ENCODE peak calls at places on chromosomes 7 and 10, in nine cellular contexts. D is HL-60, X is A549, Y is GM23338, A is K562, H is HCT116, G is HepG2, U is SK-N-SH, S is GM12878. N is an unnamed sample.

GRCh38 chr10:132449051-132449825 is 52.2 kb downstream of the PWWP2B start:
- DNase-seq in D (peak), G (no peak), A (no peak), Y (no peak), U (peak), H (no peak), S (no peak), X (peak), N (no peak)

GRCh38 chr10:3538850-3539531 is 246.0 kb downstream of the KLF6 start:
- DNase-seq in G (no peak), X (peak), H (no peak), Y (no peak), U (no peak), S (no peak), A (peak), D (no peak), N (no peak)

GRCh38 chr7:26649388-26649787 is 215.0 kb downstream of the SKAP2 start:
- DNase-seq in Y (no peak), G (no peak), U (no peak), X (no peak), A (no peak), S (no peak), H (no peak), D (no peak), N (no peak)

GRCh38 chr10:84613336-84614021 is 285.1 kb downstream of the CCSER2 start:
- DNase-seq in G (peak), X (peak), S (no peak), A (peak), H (peak), U (peak), Y (peak), D (peak), N (peak)

GRCh38 chr10:128065881-128066534 is 60.2 kb downstream of the MKI67 start:
- DNase-seq in X (no peak), H (no peak), Y (no peak), S (no peak), G (no peak), A (no peak), U (no peak), D (no peak), N (no peak)

GRCh38 chr10:43390333-43390732 is 18.7 kb downstream of the HNRNPF start:
- DNase-seq in X (no peak), H (no peak), S (no peak), G (no peak), A (no peak), Y (no peak), U (no peak), D (no peak), N (no peak)

GRCh38 chr10:34655286-34656170 is 159.6 kb downstream of the PARD3 start:
- DNase-seq in D (peak), Y (peak), S (no peak), U (peak), X (peak), H (peak), A (peak), G (peak), N (peak)

GRCh38 chr7:4834601-4835397 is 27.0 kb downstream of the PAPOLB start:
- DNase-seq in U (no peak), H (no peak), D (no peak), A (no peak), Y (no peak), G (no peak), S (no peak), X (no peak), N (no peak)

GRCh38 chr10:84548869-84549268 is 220.5 kb downstream of the CCSER2 start:
- DNase-seq in X (no peak), Y (peak), G (no peak), D (no peak), S (no peak), U (no peak), H (no peak), A (no peak), N (no peak)

GRCh38 chr10:60654813-60655464 is 123.3 kb upstream of the CDK1 start:
- DNase-seq in Y (no peak), G (no peak), A (no peak), X (peak), S (no peak), H (peak), U (no peak), D (no peak), N (peak)

GRCh38 chr7:98286093-98286525 is 4.6 kb downstream of the BRI3 start:
- DNase-seq in S (no peak), X (peak), H (peak), G (peak), A (no peak), U (peak), D (peak), Y (no peak), N (no peak)

GRCh38 chr7:95396136-95397032 is at the start of gene PON3:
- DNase-seq in U (no peak), S (no peak), G (peak), H (peak), Y (peak), D (no peak), X (peak), A (peak), N (peak)

GRCh38 chr10:116254422-116255152 is 18.4 kb downstream of the GFRA1 start:
- DNase-seq in Y (peak), G (no peak), H (no peak), S (no peak), D (no peak), U (no peak), A (no peak), X (no peak), N (no peak)

GRCh38 chr10:80493482-80494021 is 39.4 kb downstream of the TSPAN14 start:
- DNase-seq in G (peak), U (no peak), H (no peak), A (no peak), D (peak), Y (no peak), S (no peak), X (peak), N (no peak)

GRCh38 chr7:100694196-100694745 is at the start of gene GIGYF1:
- DNase-seq in G (peak), D (peak), X (peak), H (no peak), S (no peak), Y (peak), U (peak), A (peak), N (no peak)

GRCh38 chr7:47724335-47724982 is 142.5 kb upstream of the TNS3 start:
- DNase-seq in D (no peak), A (no peak), G (peak), U (no peak), X (peak), Y (peak), H (no peak), S (no peak), N (no peak)

GRCh38 chr7:115221484-115221883 is 299.6 kb downstream of the MDFIC start:
- DNase-seq in D (no peak), Y (no peak), H (no peak), A (no peak), X (no peak), U (no peak), G (no peak), S (no peak), N (no peak)

GRCh38 chr7:26293569-26294308 is 2.1 kb downstream of the SNX10 start:
- DNase-seq in H (no peak), Y (no peak), A (no peak), G (no peak), S (peak), X (no peak), U (no peak), D (peak), N (no peak)

GRCh38 chr7:55488221-55488620 is 84.1 kb downstream of the VOPP1 start:
- DNase-seq in D (no peak), H (no peak), A (no peak), U (no peak), X (no peak), G (no peak), Y (no peak), S (no peak), N (no peak)

GRCh38 chr10:68550747-68551411 is 9.3 kb upstream of the TET1 start:
- DNase-seq in D (peak), A (peak), X (peak), U (peak), S (no peak), Y (peak), H (peak), G (peak), N (peak)

GRCh38 chr7:40879941-40880558 is 745.2 kb downstream of the SUGCT start:
- DNase-seq in D (no peak), G (no peak), A (no peak), U (no peak), S (no peak), Y (no peak), X (no peak), H (no peak), N (no peak)

GRCh38 chr10:104041891-104042535 is 43.7 kb downstream of the COL17A1 start:
- DNase-seq in H (no peak), D (no peak), X (no peak), U (no peak), G (no peak), Y (no peak), S (no peak), A (no peak), N (no peak)

GRCh38 chr7:148142660-148143248 is 447.8 kb upstream of the C7orf33 start:
- DNase-seq in U (peak), D (peak), X (peak), H (peak), A (peak), G (peak), Y (peak), S (no peak), N (peak)

GRCh38 chr10:72095195-72095594 is 6.8 kb upstream of the SPOCK2 start:
- DNase-seq in Y (no peak), H (no peak), S (no peak), G (no peak), D (no peak), A (no peak), U (no peak), X (no peak), N (no peak)

GRCh38 chr7:32147909-32148308 is 77.7 kb upstream of the PDE1C start:
- DNase-seq in Y (no peak), S (no peak), U (no peak), A (no peak), D (no peak), X (no peak), H (no peak), G (no peak), N (no peak)

GRCh38 chr7:151736403-151736909 is 140.5 kb downstream of the PRKAG2 start:
- DNase-seq in H (peak), S (no peak), G (peak), Y (peak), X (peak), D (no peak), U (peak), A (no peak), N (peak)

GRCh38 chr7:116698930-116699722 is 27.1 kb downstream of the MET start:
- DNase-seq in A (no peak), X (no peak), D (no peak), S (no peak), H (no peak), U (no peak), G (no peak), Y (no peak), N (no peak)

GRCh38 chr7:157493017-157493416 is 156.2 kb downstream of the DNAJB6 start:
- DNase-seq in A (no peak), U (no peak), X (no peak), G (no peak), H (no peak), S (no peak), D (no peak), Y (no peak), N (no peak)

GRCh38 chr10:62582804-62583208 is 208.6 kb downstream of the ZNF365 start:
- DNase-seq in Y (no peak), U (no peak), D (no peak), A (no peak), G (no peak), H (no peak), X (no peak), S (no peak), N (no peak)

GRCh38 chr7:617614-618538 is 98.2 kb upstream of the PDGFA start:
- DNase-seq in A (no peak), S (no peak), H (no peak), X (no peak), U (no peak), Y (no peak), D (no peak), G (peak), N (no peak)

GRCh38 chr10:82221750-82222149 is 346.8 kb downstream of the NRG3 start:
- DNase-seq in X (no peak), H (no peak), G (no peak), D (no peak), Y (peak), S (no peak), U (no peak), A (no peak), N (no peak)

GRCh38 chr10:24849051-24849450 is 103.4 kb downstream of the PRTFDC1 start:
- DNase-seq in A (no peak), X (peak), U (no peak), Y (no peak), S (no peak), D (no peak), G (no peak), H (no peak), N (no peak)

GRCh38 chr10:129517680-129518057 is 50.6 kb downstream of the MGMT start:
- DNase-seq in S (peak), A (no peak), D (no peak), H (no peak), G (no peak), Y (no peak), U (no peak), X (no peak), N (no peak)

GRCh38 chr10:51010977-51011376 is 63.3 kb upstream of the PRKG1 start:
- DNase-seq in S (peak), A (peak), G (peak), Y (peak), U (peak), X (peak), D (no peak), H (peak), N (peak)

GRCh38 chr7:12630615-12630884 is 56.9 kb upstream of the ARL4A start:
- DNase-seq in D (no peak), X (no peak), H (no peak), U (no peak), G (no peak), S (no peak), Y (no peak), A (no peak), N (no peak)

GRCh38 chr7:140646931-140647647 is 6.5 kb upstream of the DENND2A start:
- DNase-seq in G (peak), U (peak), A (peak), D (peak), X (peak), Y (peak), S (no peak), H (peak), N (no peak)
- TF ChIP-seq REST in G (no peak), U (no peak), A (no peak), D (no peak), X (no peak), Y (no peak), S (no peak), H (no peak), N (no peak)

DNA sequence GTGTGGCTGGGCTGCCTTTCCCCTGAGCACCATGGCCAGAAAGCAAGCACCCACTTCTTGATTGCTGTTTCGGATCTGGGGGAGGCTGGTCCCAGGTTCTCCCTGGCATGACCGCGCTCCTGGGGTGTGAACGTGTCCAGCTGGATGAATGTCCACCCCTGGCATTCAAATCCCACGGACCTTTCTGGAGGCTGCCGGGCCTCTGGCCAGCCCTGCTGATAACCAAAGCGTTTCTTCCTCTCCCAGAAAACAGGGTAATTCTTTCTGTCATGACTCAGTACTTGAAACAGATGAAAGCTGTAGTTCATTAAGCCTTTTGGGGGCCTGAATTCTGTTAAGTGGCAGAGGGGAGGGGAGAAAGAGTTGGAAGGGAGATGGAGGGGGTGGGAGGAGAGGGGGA is 73.1 kb upstream of the SAMD8 start:
- DNase-seq in S (no peak), Y (no peak), D (no peak), G (no peak), U (peak), A (no peak), H (no peak), X (no peak), N (no peak)
- TF ChIP-seq REST in S (no peak), Y (no peak), D (no peak), G (no peak), U (no peak), A (no peak), H (no peak), X (no peak), N (no peak)

GRCh38 chr7:3065724-3066143 is 22.1 kb upstream of the CARD11 start:
- DNase-seq in D (peak), H (peak), Y (peak), S (no peak), U (peak), G (peak), A (peak), X (peak), N (peak)
- TF ChIP-seq REST in D (no peak), H (no peak), Y (no peak), S (no peak), U (no peak), G (no peak), A (no peak), X (no peak), N (no peak)

GRCh38 chr10:44979281-44980181 is 922 bp upstream of the DEPP1 start:
- DNase-seq in Y (no peak), U (no peak), A (no peak), D (no peak), S (no peak), X (no peak), H (no peak), G (no peak), N (no peak)

GRCh38 chr10:44980309-44981171 is 1.9 kb upstream of the DEPP1 start:
- DNase-seq in D (no peak), U (no peak), A (no peak), Y (no peak), S (no peak), G (peak), H (no peak), X (no peak), N (no peak)

GRCh38 chr10:44978213-44978569 is 418 bp downstream of the DEPP1 start:
- DNase-seq in H (no peak), A (no peak), Y (no peak), S (no peak), G (no peak), X (no peak), U (no peak), D (no peak), N (no peak)

GRCh38 chr10:44977287-44978212 is 1.1 kb downstream of the DEPP1 start:
- DNase-seq in U (no peak), H (no peak), G (no peak), D (no peak), A (no peak), S (no peak), X (no peak), Y (no peak), N (no peak)

GRCh38 chr10:44978570-44979280 is at the start of gene DEPP1:
- DNase-seq in G (peak), U (peak), D (no peak), A (peak), Y (peak), H (peak), X (peak), S (no peak), N (peak)
- TF ChIP-seq REST in G (peak), U (peak), D (no peak), A (no peak), Y (no peak), H (no peak), X (no peak), S (no peak), N (no peak)

GRCh38 chr10:10703390-10703789 is 314.3 kb upstream of the CELF2 start:
- DNase-seq in Y (no peak), X (no peak), S (no peak), U (no peak), A (no peak), G (no peak), H (no peak), D (no peak), N (no peak)

DNA sequence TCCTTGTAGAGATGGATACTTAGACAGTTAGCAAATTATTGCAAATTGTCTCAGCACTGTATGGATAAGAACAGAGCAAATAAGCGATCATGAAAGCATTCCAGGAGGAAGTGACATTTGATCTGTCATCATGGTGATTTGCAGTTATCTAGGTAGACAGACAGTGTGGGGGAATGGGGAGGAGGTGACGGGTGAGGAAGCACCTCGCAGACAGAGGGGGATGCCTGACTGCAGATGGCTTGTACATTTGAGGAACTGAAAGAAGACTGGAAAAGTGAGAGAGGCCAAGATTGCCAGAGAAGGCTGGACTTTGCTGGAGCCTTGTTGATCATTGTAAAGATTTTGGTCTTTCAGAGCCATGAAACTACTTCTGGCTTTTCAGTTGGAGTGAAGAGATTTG is 318.2 kb upstream of the CELF2 start:
- DNase-seq in S (no peak), X (no peak), H (no peak), G (no peak), D (no peak), Y (no peak), U (no peak), A (no peak), N (no peak)
- TF ChIP-seq REST in S (no peak), X (no peak), H (no peak), G (no peak), D (no peak), Y (no peak), U (no peak), A (no peak), N (no peak)

GRCh38 chr7:44531421-44532380 is 9.4 kb downstream of the NPC1L1 start:
- DNase-seq in H (no peak), A (no peak), X (no peak), Y (no peak), G (no peak), U (no peak), D (no peak), S (no peak), N (no peak)
- TF ChIP-seq REST in H (no peak), A (no peak), X (no peak), Y (no peak), G (no peak), U (no peak), D (no peak), S (no peak), N (no peak)

DNA sequence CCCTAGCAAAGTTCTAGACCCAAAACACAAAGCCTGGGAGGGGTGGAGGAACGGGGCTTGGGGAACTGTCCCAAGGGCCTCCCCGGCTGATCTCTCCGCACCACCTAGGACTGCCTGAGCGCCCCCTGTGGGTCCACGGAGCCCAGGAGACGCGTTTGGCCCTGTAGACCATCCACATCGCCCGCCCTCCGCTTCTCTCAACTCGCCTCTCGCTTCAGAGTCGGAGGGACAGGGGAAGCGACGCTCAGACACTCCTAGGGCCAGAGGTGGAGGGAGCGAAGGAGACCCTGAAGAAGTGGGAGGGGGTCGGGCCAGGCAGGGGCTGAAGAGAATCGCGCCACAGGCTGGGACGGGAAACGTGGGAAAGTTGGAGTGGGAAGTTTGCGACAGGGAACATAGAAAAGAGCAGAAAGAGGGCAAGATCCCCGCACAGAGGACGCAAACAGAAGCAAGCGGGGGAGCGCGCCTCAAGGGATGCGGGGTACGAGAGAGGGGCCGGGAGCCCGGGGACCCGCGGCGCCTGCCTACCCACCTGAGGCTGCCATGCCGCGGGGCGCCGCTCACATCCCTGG is 378 bp downstream of the PIK3AP1 start:
- DNase-seq in G (peak), D (peak), A (peak), S (no peak), H (peak), X (peak), Y (peak), U (peak), N (no peak)
- TF ChIP-seq REST in G (no peak), D (peak), A (no peak), S (no peak), H (no peak), X (no peak), Y (no peak), U (no peak), N (no peak)